ENCODE peak calls at places on chromosome 4, in seven cellular contexts. T is left cardiac atrium, E is cardiac muscle cell, B is LoVo, Z is neural crest cell, G is bronchial epithelial cell, P is mesenchymal stem cell. V is an unnamed sample.

GRCh38 chr4:7761720-7762119 is 177.9 kb downstream of the AFAP1 start:
- DNase-seq in G (peak; percentile 26), T (peak; percentile 89), E (peak; percentile 69), Z (peak; percentile 68), B (peak; percentile 16), P (peak; percentile 64), V (peak; percentile 36)

GRCh38 chr4:10773010-10773409 is 88.4 kb upstream of the CLNK start:
- DNase-seq in Z (no peak), T (no peak), P (no peak), E (no peak), G (no peak), B (no peak), V (no peak)

GRCh38 chr4:57071340-57071739 is 38.8 kb downstream of the IGFBP7 start:
- DNase-seq in G (peak; percentile 76), Z (no peak), P (peak; percentile 86), B (no peak), E (peak; percentile 77), T (peak; percentile 61), V (no peak)

GRCh38 chr4:36332023-36332781 is 50.8 kb downstream of the DTHD1 start:
- DNase-seq in B (no peak), P (no peak), Z (no peak), G (no peak), E (no peak), T (no peak), V (no peak)

GRCh38 chr4:115222061-115222460 is 108.6 kb upstream of the NDST4 start:
- DNase-seq in P (no peak), T (no peak), G (no peak), B (no peak), Z (no peak), E (no peak), V (no peak)

GRCh38 chr4:184506527-184507121 is 32.3 kb upstream of the IRF2 start:
- DNase-seq in P (peak; percentile 10), B (no peak), Z (no peak), E (no peak), T (no peak), G (no peak), V (peak; percentile 17)

GRCh38 chr4:825969-826330 is at the start of gene CPLX1:
- DNase-seq in B (peak; percentile 24), E (no peak), T (no peak), Z (no peak), G (no peak), P (peak; percentile 24), V (no peak)

GRCh38 chr4:19844436-19844835 is 407.3 kb upstream of the SLIT2 start:
- DNase-seq in T (peak; percentile 34), Z (no peak), P (no peak), E (peak; percentile 78), B (no peak), G (no peak), V (peak; percentile 13)

GRCh38 chr4:154049457-154050181 is 260.7 kb upstream of the SFRP2 start:
- DNase-seq in G (peak; percentile 2), Z (peak; percentile 22), E (peak; percentile 2), T (no peak), P (peak; percentile 56), B (no peak), V (no peak)

GRCh38 chr4:10732235-10732975 is 47.8 kb upstream of the CLNK start:
- DNase-seq in B (no peak), E (no peak), P (no peak), Z (no peak), G (no peak), T (no peak), V (no peak)

GRCh38 chr4:24244663-24245519 is 339.5 kb downstream of the DHX15 start:
- DNase-seq in T (peak; percentile 69), B (no peak), E (peak; percentile 24), Z (no peak), G (no peak), P (peak; percentile 17), V (peak; percentile 27)